ENCODE peak calls at places on chromosomes 3 and 15, in six cellular contexts. X is neuronal stem cell, G is H1, R is IMR-90, M is mesendoderm, E is mesenchymal stem cell. I is an unnamed sample.

GRCh38 chr3:175896655-175897054 is 1037.5 kb downstream of the NAALADL2 start:
- DNase-seq in X (no peak), G (no peak), R (no peak), M (no peak), E (no peak), I (no peak)

GRCh38 chr3:183537295-183537730 is 18.2 kb downstream of the KLHL6 start:
- DNase-seq in X (no peak), G (no peak), R (peak; percentile 49), M (no peak), E (peak; percentile 54), I (no peak)

GRCh38 chr15:49093252-49094105 is 47.2 kb upstream of the SECISBP2L start:
- DNase-seq in X (no peak), G (no peak), R (no peak), M (no peak), E (no peak), I (no peak)

GRCh38 chr3:175914785-175915184 is 1055.7 kb downstream of the NAALADL2 start:
- DNase-seq in X (no peak), G (no peak), R (peak; percentile 33), M (no peak), E (peak; percentile 46), I (no peak)

GRCh38 chr15:76338555-76339301 is 2.2 kb downstream of the ISL2 start:
- DNase-seq in X (no peak), G (no peak), R (no peak), M (peak; percentile 11), E (no peak), I (no peak)

GRCh38 chr3:4804161-4805058 is 174.8 kb upstream of the BHLHE40 start:
- DNase-seq in X (no peak), G (no peak), R (no peak), M (no peak), E (no peak), I (no peak)

GRCh38 chr15:89665449-89666146 is 10.3 kb upstream of the KIF7 start:
- DNase-seq in X (peak; percentile 56), G (peak; percentile 79), R (peak; percentile 59), M (peak; percentile 64), E (peak; percentile 75), I (peak; percentile 64)

GRCh38 chr3:17831366-17831765 is 88.9 kb upstream of the TBC1D5 start:
- DNase-seq in X (no peak), G (no peak), R (peak; percentile 9), M (no peak), E (no peak), I (no peak)

GRCh38 chr15:89998141-89998661 is 2.9 kb upstream of the ZNF710 start:
- DNase-seq in X (no peak), G (no peak), R (peak; percentile 85), M (peak; percentile 55), E (peak; percentile 81), I (no peak)

GRCh38 chr15:74275957-74276356 is 39.8 kb downstream of the CCDC33 start:
- DNase-seq in X (no peak), G (no peak), R (no peak), M (peak; percentile 67), E (no peak), I (peak; percentile 48)

GRCh38 chr3:8254489-8254888 is 247.1 kb upstream of the LMCD1 start:
- DNase-seq in X (no peak), G (no peak), R (no peak), M (no peak), E (no peak), I (no peak)

GRCh38 chr15:38103564-38103963 is 149.1 kb upstream of the SPRED1 start:
- DNase-seq in X (no peak), G (no peak), R (no peak), M (no peak), E (no peak), I (no peak)

GRCh38 chr15:29612701-29613100 is 209.6 kb downstream of the TJP1 start:
- DNase-seq in X (no peak), G (no peak), R (peak; percentile 41), M (peak; percentile 79), E (peak; percentile 57), I (no peak)

GRCh38 chr3:146044046-146044445 is 116.9 kb downstream of the PLOD2 start:
- DNase-seq in X (no peak), G (no peak), R (no peak), M (no peak), E (no peak), I (no peak)

DNA sequence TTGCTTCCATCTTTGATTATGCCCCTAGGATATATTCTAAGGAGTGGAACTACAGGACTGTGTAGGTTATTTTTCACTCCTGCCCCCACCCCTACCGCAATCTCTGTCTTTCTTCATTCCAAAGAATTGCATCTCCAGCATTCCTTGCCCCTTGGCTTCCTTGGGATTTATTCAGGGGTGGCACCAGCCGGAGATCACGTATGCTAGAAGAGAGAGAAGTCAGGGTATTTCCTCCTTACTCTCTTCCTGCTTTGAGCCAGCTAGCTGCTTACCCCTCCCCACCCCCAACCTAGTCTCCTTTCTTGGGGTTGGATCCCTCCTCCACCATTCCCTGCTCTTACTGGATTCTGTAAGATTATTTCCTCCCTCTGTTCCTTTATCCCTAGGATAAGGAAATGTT is 35.0 kb upstream of the DENND4A start:
- DNase-seq in X (no peak), G (no peak), R (no peak), M (peak; percentile 16), E (no peak), I (peak; percentile 38)
- H4K8ac ChIP-seq in X (no peak overlapping the region), G (no peak overlapping the region), R (no peak overlapping the region), M (no peak overlapping the region), E (no peak overlapping the region), I (no peak overlapping the region)

DNA sequence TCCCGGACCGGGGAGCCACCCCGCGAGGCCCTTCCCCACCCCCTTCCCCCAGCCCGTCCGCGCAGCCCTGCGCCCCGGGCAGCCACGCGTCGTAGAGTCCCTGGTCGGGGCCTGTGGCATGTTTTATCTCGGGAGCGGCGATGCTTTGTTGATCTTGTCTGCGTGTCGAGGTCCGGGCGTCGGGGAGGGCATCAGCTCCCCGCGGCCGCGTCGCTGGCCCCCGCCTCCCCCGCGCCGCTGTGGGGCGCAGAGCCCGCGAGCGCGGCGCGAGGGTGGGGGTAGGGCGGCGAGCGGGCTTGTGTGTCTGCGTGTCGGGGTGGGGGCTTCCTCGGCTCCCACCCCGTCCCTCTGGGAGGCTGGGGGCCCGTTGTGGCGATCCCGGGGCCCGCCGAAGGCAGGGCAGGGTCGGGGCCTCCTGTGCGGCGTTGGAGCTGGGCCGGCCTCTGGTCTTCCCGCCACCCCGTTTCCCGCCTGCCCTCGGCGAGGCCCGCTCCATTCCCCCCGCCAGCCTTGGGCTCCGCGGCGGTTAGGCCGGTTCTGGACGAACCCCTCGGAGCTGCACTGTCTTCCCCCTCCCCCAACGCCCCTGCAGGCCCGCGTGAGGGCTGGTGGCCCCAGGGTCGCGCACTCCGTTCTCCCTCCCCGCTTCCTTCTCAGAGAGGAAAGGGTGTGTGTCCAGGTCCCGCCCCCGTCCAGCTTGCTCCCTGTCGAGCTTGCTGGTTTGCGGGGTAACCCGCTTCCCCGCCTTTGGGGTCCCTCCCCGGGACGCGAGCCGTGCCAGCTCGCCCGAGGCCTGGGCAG is 695 bp downstream of the GMPS start:
- DNase-seq in X (peak; percentile 56), G (peak; percentile 75), R (no peak), M (peak; percentile 52), E (no peak), I (peak; percentile 54)
- H4K8ac ChIP-seq in X (peak overlapping the region; percentile 65), G (peak overlapping the region; percentile 96), R (peak overlapping the region; percentile 3), M (no peak overlapping the region), E (peak overlapping the region; percentile 92), I (no peak overlapping the region)

DNA sequence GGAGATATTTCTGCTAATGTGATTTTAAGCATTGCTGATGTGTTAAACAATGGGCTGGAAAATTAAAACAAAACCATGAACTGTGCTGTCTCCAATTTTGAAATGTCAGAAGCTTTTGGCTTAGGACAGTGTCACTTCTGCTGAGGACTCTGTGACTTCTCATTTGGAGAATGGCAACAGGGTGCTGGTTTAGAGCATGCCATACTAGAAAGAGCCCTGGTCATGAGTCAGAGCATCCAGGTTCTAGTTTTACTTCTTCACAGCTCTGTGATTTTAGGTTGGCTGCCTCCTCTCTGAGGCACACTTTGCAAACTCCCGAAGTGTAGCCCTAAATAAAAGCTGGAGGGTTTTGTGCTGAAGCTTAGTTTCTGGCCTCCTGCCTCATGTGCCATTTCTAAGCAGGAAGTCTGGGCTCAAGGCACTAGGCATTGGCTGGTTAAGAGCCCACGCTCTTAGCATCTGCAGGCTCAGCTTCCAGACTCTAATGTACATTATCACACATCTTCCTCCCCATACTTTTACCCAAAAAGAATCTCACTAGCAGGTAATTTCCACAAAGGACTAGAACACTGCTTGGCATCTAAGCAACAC is 193.8 kb downstream of the CNTN3 start:
- DNase-seq in X (no peak), G (no peak), R (no peak), M (no peak), E (no peak), I (no peak)
- H4K8ac ChIP-seq in X (no peak overlapping the region), G (no peak overlapping the region), R (no peak overlapping the region), M (no peak overlapping the region), E (no peak overlapping the region), I (no peak overlapping the region)

DNA sequence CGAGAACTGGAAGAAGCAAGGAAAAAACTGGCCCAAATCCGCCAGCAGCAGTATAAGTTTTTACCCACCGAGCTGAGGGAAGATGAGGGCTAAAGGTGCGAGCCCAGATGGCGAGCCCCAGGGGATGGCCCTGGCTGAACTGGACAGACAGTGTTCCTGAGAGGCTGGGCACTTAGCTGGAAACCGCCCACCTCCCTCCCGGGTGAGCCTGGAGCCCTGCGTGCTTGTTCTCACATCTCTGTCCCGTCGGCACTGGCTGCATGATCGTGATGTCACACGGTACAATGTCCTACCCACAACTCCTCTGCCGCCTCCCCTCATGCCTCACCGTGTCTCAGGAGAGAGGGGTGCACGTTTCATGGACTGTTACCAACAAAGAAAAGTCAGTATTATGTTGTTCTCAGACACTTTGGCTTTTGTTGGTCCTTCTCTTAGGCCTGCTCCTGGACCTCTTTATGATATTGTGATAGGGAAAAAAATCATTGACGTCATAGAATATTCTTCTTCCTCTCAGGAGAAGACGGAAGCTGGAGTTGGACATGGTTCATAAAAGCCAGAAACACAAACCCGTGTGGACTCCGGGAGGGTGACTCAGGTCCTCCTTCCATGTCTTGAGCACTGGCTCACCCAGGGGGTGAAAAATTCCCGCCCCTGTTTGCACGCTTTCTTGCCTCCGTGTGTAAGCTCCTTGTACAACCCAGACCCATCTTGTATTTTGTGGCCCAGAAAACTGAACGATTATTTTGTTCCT is 201.9 kb upstream of the TPM1 start:
- DNase-seq in X (no peak), G (no peak), R (no peak), M (no peak), E (no peak), I (no peak)
- H4K8ac ChIP-seq in X (no peak overlapping the region), G (no peak overlapping the region), R (no peak overlapping the region), M (no peak overlapping the region), E (no peak overlapping the region), I (no peak overlapping the region)

GRCh38 chr3:45165497-45166282 is 19.5 kb upstream of the CDCP1 start:
- DNase-seq in X (no peak), G (no peak), R (no peak), M (no peak), E (no peak), I (no peak)

GRCh38 chr3:45164056-45164455 is 17.9 kb upstream of the CDCP1 start:
- DNase-seq in X (no peak), G (no peak), R (no peak), M (no peak), E (no peak), I (no peak)

GRCh38 chr3:45168451-45168850 is 22.3 kb upstream of the CDCP1 start:
- DNase-seq in X (no peak), G (no peak), R (no peak), M (no peak), E (peak; percentile 72), I (no peak)

GRCh38 chr3:45167011-45167911 is 21.1 kb upstream of the CDCP1 start:
- DNase-seq in X (peak; percentile 57), G (peak; percentile 75), R (peak; percentile 94), M (peak; percentile 99), E (peak; percentile 98), I (peak; percentile 95)

GRCh38 chr3:45166283-45166879 is 20.2 kb upstream of the CDCP1 start:
- DNase-seq in X (no peak), G (no peak), R (no peak), M (no peak), E (no peak), I (no peak)
- H4K8ac ChIP-seq in X (no peak overlapping the region), G (no peak overlapping the region), R (peak overlapping the region; percentile 91), M (no peak overlapping the region), E (peak overlapping the region; percentile 57), I (no peak overlapping the region)

I was measured in H9.